ENCODE peak calls at places on chromosomes 4 and X, in eight cellular contexts. J is NB4; P is NT2/D1; M is immature natural killer cell; O is HT-29; Y is activated CD4-positive, alpha-beta T cell treated with anti-CD3 and anti-CD28 coated beads for 4 hours; G is HEK293T; H is tibial artery. V is an unnamed sample.

GRCh38 chr4:876780-877179 is 50.9 kb upstream of the CPLX1 start:
- DNase-seq in J (peak), P (peak), M (no peak), O (no peak), Y (no peak), G (peak), H (no peak), V (no peak)

GRCh38 chr4:8756816-8757215 is 114.8 kb downstream of the HMX1 start:
- DNase-seq in J (no peak), P (no peak), M (no peak), O (no peak), Y (no peak), G (no peak), H (no peak), V (no peak)

GRCh38 chr4:46385235-46385634 is 4.7 kb downstream of the GABRA2 start:
- DNase-seq in J (no peak), P (no peak), M (no peak), O (no peak), Y (no peak), G (no peak), H (no peak), V (no peak)

GRCh38 chr4:101277661-101278060 is 69.7 kb downstream of the PPP3CA start:
- DNase-seq in J (no peak), P (no peak), M (no peak), O (no peak), Y (no peak), G (no peak), H (no peak), V (no peak)

GRCh38 chr4:60805500-60806313 is 394.4 kb upstream of the ADGRL3 start:
- DNase-seq in J (peak), P (peak), M (no peak), O (peak), Y (no peak), G (peak), H (no peak), V (peak)

GRCh38 chr4:37816006-37816405 is 10.5 kb upstream of the PGM2 start:
- DNase-seq in J (no peak), P (no peak), M (peak), O (no peak), Y (peak), G (no peak), H (no peak), V (peak)

GRCh38 chrX:40953369-40953768 is 131.9 kb upstream of the USP9X start:
- DNase-seq in J (peak), P (no peak), M (no peak), O (no peak), Y (no peak), G (no peak), H (no peak), V (no peak)

GRCh38 chr4:62162606-62163005 is 962.5 kb downstream of the ADGRL3 start:
- DNase-seq in J (no peak), P (no peak), M (no peak), O (no peak), Y (no peak), G (no peak), H (no peak), V (no peak)

GRCh38 chr4:57083107-57083506 is 27.1 kb downstream of the IGFBP7 start:
- DNase-seq in J (no peak), P (no peak), M (no peak), O (no peak), Y (no peak), G (no peak), H (no peak), V (no peak)

GRCh38 chrX:28802625-28803024 is 215.4 kb downstream of the IL1RAPL1 start:
- DNase-seq in J (no peak), P (no peak), M (no peak), O (no peak), Y (no peak), G (no peak), H (no peak), V (no peak)

GRCh38 chrX:153818571-153819397 is 11.6 kb downstream of the PDZD4 start:
- DNase-seq in J (peak), P (no peak), M (peak), O (no peak), Y (peak), G (peak), H (no peak), V (no peak)

V was measured in Jurkat, Clone E6-1.